ENCODE peak calls at places on chromosomes 1 and 21, in seven cellular contexts. One of them, this sample, is unnamed.

GRCh38 chr1:207520946-207521345 is 25.0 kb downstream of the CR1 start:
- DNase-seq in suprapubic skin: no peak
- DNase-seq in GM23338: no peak
- DNase-seq in spleen: no peak
- DNase-seq in stomach: no peak
- DNase-seq in HepG2: no peak
- DNase-seq in breast epithelium: no peak
- DNase-seq in this sample: no peak

GRCh38 chr1:6027591-6027990 is 18.1 kb upstream of the KCNAB2 start:
- DNase-seq in suprapubic skin: no peak
- DNase-seq in GM23338: no peak
- DNase-seq in spleen: no peak
- DNase-seq in stomach: no peak
- DNase-seq in HepG2: no peak
- DNase-seq in breast epithelium: no peak
- DNase-seq in this sample: no peak

GRCh38 chr1:248886237-248886895 is 19.7 kb upstream of the PGBD2 start:
- DNase-seq in suprapubic skin: no peak
- DNase-seq in GM23338: peak; percentile 36
- DNase-seq in spleen: no peak
- DNase-seq in stomach: no peak
- DNase-seq in HepG2: no peak
- DNase-seq in breast epithelium: no peak
- DNase-seq in this sample: no peak

GRCh38 chr1:19395678-19396192 is 83.6 kb downstream of the SLC66A1 start:
- DNase-seq in suprapubic skin: no peak
- DNase-seq in GM23338: no peak
- DNase-seq in spleen: no peak
- DNase-seq in stomach: no peak
- DNase-seq in HepG2: no peak
- DNase-seq in breast epithelium: no peak
- DNase-seq in this sample: no peak

GRCh38 chr1:86705633-86705985 is 1.2 kb downstream of the SH3GLB1 start:
- DNase-seq in suprapubic skin: no peak
- DNase-seq in GM23338: no peak
- DNase-seq in spleen: no peak
- DNase-seq in stomach: no peak
- DNase-seq in HepG2: no peak
- DNase-seq in breast epithelium: no peak
- DNase-seq in this sample: no peak

GRCh38 chr21:42518216-42518615 is 4.6 kb downstream of the SLC37A1 start:
- DNase-seq in suprapubic skin: no peak
- DNase-seq in GM23338: no peak
- DNase-seq in spleen: no peak
- DNase-seq in stomach: no peak
- DNase-seq in HepG2: no peak
- DNase-seq in breast epithelium: no peak
- DNase-seq in this sample: no peak

GRCh38 chr21:42570841-42571387 is 57.3 kb downstream of the SLC37A1 start:
- DNase-seq in suprapubic skin: peak; percentile 46
- DNase-seq in GM23338: peak; percentile 36
- DNase-seq in spleen: peak; percentile 72
- DNase-seq in stomach: peak; percentile 30
- DNase-seq in HepG2: no peak
- DNase-seq in breast epithelium: peak; percentile 73
- DNase-seq in this sample: no peak

GRCh38 chr1:200150721-200151120 is 123.2 kb downstream of the NR5A2 start:
- DNase-seq in suprapubic skin: no peak
- DNase-seq in GM23338: no peak
- DNase-seq in spleen: no peak
- DNase-seq in stomach: no peak
- DNase-seq in HepG2: no peak
- DNase-seq in breast epithelium: no peak
- DNase-seq in this sample: no peak

GRCh38 chr1:217311766-217312165 is 319.1 kb downstream of the GPATCH2 start:
- DNase-seq in suprapubic skin: no peak
- DNase-seq in GM23338: peak; percentile 65
- DNase-seq in spleen: no peak
- DNase-seq in stomach: no peak
- DNase-seq in HepG2: no peak
- DNase-seq in breast epithelium: no peak
- DNase-seq in this sample: no peak

GRCh38 chr1:60950431-60951068 is 131.8 kb upstream of the NFIA start:
- DNase-seq in suprapubic skin: no peak
- DNase-seq in GM23338: no peak
- DNase-seq in spleen: no peak
- DNase-seq in stomach: no peak
- DNase-seq in HepG2: no peak
- DNase-seq in breast epithelium: no peak
- DNase-seq in this sample: no peak

GRCh38 chr1:160748182-160748876 is 9.3 kb downstream of the SLAMF7 start:
- DNase-seq in suprapubic skin: no peak
- DNase-seq in GM23338: peak; percentile 18
- DNase-seq in spleen: no peak
- DNase-seq in stomach: no peak
- DNase-seq in HepG2: no peak
- DNase-seq in breast epithelium: no peak
- DNase-seq in this sample: no peak

GRCh38 chr21:33543505-33544129 is 779 bp downstream of the SON start:
- DNase-seq in suprapubic skin: peak; percentile 88
- DNase-seq in GM23338: no peak
- DNase-seq in spleen: peak; percentile 94
- DNase-seq in stomach: peak; percentile 72
- DNase-seq in HepG2: no peak
- DNase-seq in breast epithelium: peak; percentile 71
- DNase-seq in this sample: no peak

GRCh38 chr1:214838351-214838750 is 235.4 kb downstream of the CENPF start:
- DNase-seq in suprapubic skin: no peak
- DNase-seq in GM23338: no peak
- DNase-seq in spleen: no peak
- DNase-seq in stomach: no peak
- DNase-seq in HepG2: no peak
- DNase-seq in breast epithelium: no peak
- DNase-seq in this sample: no peak

GRCh38 chr1:15213333-15213732 is 33.7 kb upstream of the FHAD1 start:
- DNase-seq in suprapubic skin: no peak
- DNase-seq in GM23338: no peak
- DNase-seq in spleen: no peak
- DNase-seq in stomach: peak; percentile 25
- DNase-seq in HepG2: no peak
- DNase-seq in breast epithelium: no peak
- DNase-seq in this sample: no peak

GRCh38 chr1:79859212-79859948 is 852.9 kb upstream of the ADGRL4 start:
- DNase-seq in suprapubic skin: no peak
- DNase-seq in GM23338: no peak
- DNase-seq in spleen: no peak
- DNase-seq in stomach: no peak
- DNase-seq in HepG2: no peak
- DNase-seq in breast epithelium: no peak
- DNase-seq in this sample: no peak

GRCh38 chr1:161792740-161793139 is 26.6 kb downstream of the ATF6 start:
- DNase-seq in suprapubic skin: no peak
- DNase-seq in GM23338: peak; percentile 74
- DNase-seq in spleen: no peak
- DNase-seq in stomach: no peak
- DNase-seq in HepG2: peak; percentile 59
- DNase-seq in breast epithelium: no peak
- DNase-seq in this sample: no peak

GRCh38 chr1:77652179-77652745 is 30.2 kb downstream of the ZZZ3 start:
- DNase-seq in suprapubic skin: no peak
- DNase-seq in GM23338: no peak
- DNase-seq in spleen: no peak
- DNase-seq in stomach: no peak
- DNase-seq in HepG2: no peak
- DNase-seq in breast epithelium: no peak
- DNase-seq in this sample: no peak

GRCh38 chr1:89724369-89725015 is 91.6 kb downstream of the LRRC8C start:
- DNase-seq in suprapubic skin: no peak
- DNase-seq in GM23338: no peak
- DNase-seq in spleen: peak; percentile 72
- DNase-seq in stomach: no peak
- DNase-seq in HepG2: no peak
- DNase-seq in breast epithelium: no peak
- DNase-seq in this sample: no peak

GRCh38 chr1:26278303-26278702 is 1.6 kb upstream of the SH3BGRL3 start:
- DNase-seq in suprapubic skin: peak; percentile 91
- DNase-seq in GM23338: no peak
- DNase-seq in spleen: no peak
- DNase-seq in stomach: peak; percentile 68
- DNase-seq in HepG2: no peak
- DNase-seq in breast epithelium: no peak
- DNase-seq in this sample: no peak

GRCh38 chr1:167544447-167544846 is 9.1 kb downstream of the CREG1 start:
- DNase-seq in suprapubic skin: no peak
- DNase-seq in GM23338: no peak
- DNase-seq in spleen: no peak
- DNase-seq in stomach: peak; percentile 37
- DNase-seq in HepG2: no peak
- DNase-seq in breast epithelium: no peak
- DNase-seq in this sample: no peak

GRCh38 chr21:27584266-27584665 is 617.4 kb upstream of the ADAMTS5 start:
- DNase-seq in suprapubic skin: no peak
- DNase-seq in GM23338: no peak
- DNase-seq in spleen: no peak
- DNase-seq in stomach: no peak
- DNase-seq in HepG2: no peak
- DNase-seq in breast epithelium: no peak
- DNase-seq in this sample: no peak

GRCh38 chr1:61635529-61635928 is 89.4 kb downstream of the TM2D1 start:
- DNase-seq in suprapubic skin: no peak
- DNase-seq in GM23338: no peak
- DNase-seq in spleen: no peak
- DNase-seq in stomach: no peak
- DNase-seq in HepG2: no peak
- DNase-seq in breast epithelium: no peak
- DNase-seq in this sample: no peak

GRCh38 chr1:119285482-119285881 is 83.1 kb upstream of the HAO2 start:
- DNase-seq in suprapubic skin: no peak
- DNase-seq in GM23338: no peak
- DNase-seq in spleen: no peak
- DNase-seq in stomach: no peak
- DNase-seq in HepG2: no peak
- DNase-seq in breast epithelium: no peak
- DNase-seq in this sample: no peak

GRCh38 chr21:45259206-45259795 is 28.4 kb downstream of the POFUT2 start:
- DNase-seq in suprapubic skin: peak; percentile 43
- DNase-seq in GM23338: no peak
- DNase-seq in spleen: no peak
- DNase-seq in stomach: peak; percentile 35
- DNase-seq in HepG2: no peak
- DNase-seq in breast epithelium: peak; percentile 9
- DNase-seq in this sample: peak; percentile 72

GRCh38 chr1:68141079-68141800 is 90.8 kb upstream of the DIRAS3 start:
- DNase-seq in suprapubic skin: no peak
- DNase-seq in GM23338: peak; percentile 63
- DNase-seq in spleen: no peak
- DNase-seq in stomach: no peak
- DNase-seq in HepG2: no peak
- DNase-seq in breast epithelium: no peak
- DNase-seq in this sample: no peak

GRCh38 chr1:201505505-201505893 is 1.4 kb downstream of the CSRP1 start:
- DNase-seq in suprapubic skin: no peak
- DNase-seq in GM23338: no peak
- DNase-seq in spleen: no peak
- DNase-seq in stomach: no peak
- DNase-seq in HepG2: no peak
- DNase-seq in breast epithelium: no peak
- DNase-seq in this sample: no peak

GRCh38 chr1:40067023-40067422 is 26.5 kb downstream of the CAP1 start:
- DNase-seq in suprapubic skin: no peak
- DNase-seq in GM23338: no peak
- DNase-seq in spleen: no peak
- DNase-seq in stomach: no peak
- DNase-seq in HepG2: no peak
- DNase-seq in breast epithelium: no peak
- DNase-seq in this sample: no peak

GRCh38 chr1:227913969-227914791 is 33.6 kb downstream of the WNT9A start:
- DNase-seq in suprapubic skin: no peak
- DNase-seq in GM23338: peak; percentile 34
- DNase-seq in spleen: no peak
- DNase-seq in stomach: no peak
- DNase-seq in HepG2: no peak
- DNase-seq in breast epithelium: no peak
- DNase-seq in this sample: no peak

GRCh38 chr21:35102488-35103407 is 53.6 kb upstream of the RUNX1 start:
- DNase-seq in suprapubic skin: no peak
- DNase-seq in GM23338: no peak
- DNase-seq in spleen: peak; percentile 79
- DNase-seq in stomach: peak; percentile 27
- DNase-seq in HepG2: peak; percentile 48
- DNase-seq in breast epithelium: no peak
- DNase-seq in this sample: no peak
- TF ChIP-seq POLR2AphosphoS5 in suprapubic skin: no peak
- TF ChIP-seq POLR2AphosphoS5 in GM23338: no peak
- TF ChIP-seq POLR2AphosphoS5 in spleen: no peak
- TF ChIP-seq POLR2AphosphoS5 in stomach: no peak
- TF ChIP-seq POLR2AphosphoS5 in HepG2: no peak
- TF ChIP-seq POLR2AphosphoS5 in breast epithelium: no peak
- TF ChIP-seq POLR2AphosphoS5 in this sample: no peak

GRCh38 chr1:165877940-165878556 is 50.6 kb downstream of the UCK2 start:
- DNase-seq in suprapubic skin: no peak
- DNase-seq in GM23338: no peak
- DNase-seq in spleen: no peak
- DNase-seq in stomach: no peak
- DNase-seq in HepG2: no peak
- DNase-seq in breast epithelium: no peak
- DNase-seq in this sample: no peak
- H3K4me3 ChIP-seq in suprapubic skin: no peak overlapping the region
- H3K4me3 ChIP-seq in GM23338: no peak overlapping the region
- H3K4me3 ChIP-seq in spleen: no peak overlapping the region
- H3K4me3 ChIP-seq in stomach: no peak overlapping the region
- H3K4me3 ChIP-seq in HepG2: no peak overlapping the region
- H3K4me3 ChIP-seq in breast epithelium: no peak overlapping the region
- H3K4me3 ChIP-seq in this sample: no peak overlapping the region

GRCh38 chr1:41713557-41714327 is 205.0 kb downstream of the HIVEP3 start:
- DNase-seq in suprapubic skin: no peak
- DNase-seq in GM23338: peak; percentile 35
- DNase-seq in spleen: no peak
- DNase-seq in stomach: no peak
- DNase-seq in HepG2: no peak
- DNase-seq in breast epithelium: no peak
- DNase-seq in this sample: no peak
- TF ChIP-seq POLR2AphosphoS5 in suprapubic skin: no peak
- TF ChIP-seq POLR2AphosphoS5 in GM23338: no peak
- TF ChIP-seq POLR2AphosphoS5 in spleen: no peak
- TF ChIP-seq POLR2AphosphoS5 in stomach: no peak
- TF ChIP-seq POLR2AphosphoS5 in HepG2: no peak
- TF ChIP-seq POLR2AphosphoS5 in breast epithelium: no peak
- TF ChIP-seq POLR2AphosphoS5 in this sample: no peak

DNA sequence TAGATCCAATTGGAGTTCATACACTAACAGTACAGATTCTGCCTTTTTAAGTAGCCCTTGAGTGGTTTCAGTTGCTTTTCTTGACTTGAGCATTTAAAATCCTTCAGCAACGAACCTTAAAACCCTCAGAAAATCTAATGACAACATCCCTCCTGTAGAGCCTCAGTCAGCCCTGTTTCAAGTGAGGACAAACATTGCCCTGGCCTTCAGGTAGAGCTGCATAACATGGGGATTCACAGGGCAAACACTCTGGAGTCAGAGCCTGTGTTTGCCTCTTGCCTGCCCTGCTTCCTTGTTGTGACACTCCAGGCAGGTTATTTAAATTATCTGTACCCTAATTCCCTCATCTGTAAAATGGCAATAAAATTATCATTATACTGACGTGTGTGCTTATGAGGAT is 96.1 kb upstream of the KCNA3 start:
- DNase-seq in suprapubic skin: no peak
- DNase-seq in GM23338: no peak
- DNase-seq in spleen: no peak
- DNase-seq in stomach: no peak
- DNase-seq in HepG2: no peak
- DNase-seq in breast epithelium: no peak
- DNase-seq in this sample: no peak
- H3K4me3 ChIP-seq in suprapubic skin: no peak overlapping the region
- H3K4me3 ChIP-seq in GM23338: no peak overlapping the region
- H3K4me3 ChIP-seq in spleen: no peak overlapping the region
- H3K4me3 ChIP-seq in stomach: no peak overlapping the region
- H3K4me3 ChIP-seq in HepG2: no peak overlapping the region
- H3K4me3 ChIP-seq in breast epithelium: no peak overlapping the region
- H3K4me3 ChIP-seq in this sample: no peak overlapping the region